ENCODE peak calls at places on chromosomes 16 and 17, in five cellular contexts. Z is GM06990, V is SK-N-SH, C is testis, G is Panc1. I is an unnamed sample.
A peak's percentile ranks its signal among the peaks of the same experiment; 100 is the strongest.

GRCh38 chr17:49434821-49435581 is 20.3 kb upstream of the PHB1 start:
- DNase-seq in Z (no peak), V (peak; percentile 92), C (peak; percentile 67), G (no peak), I (peak; percentile 47)

GRCh38 chr17:67514998-67515397 is 137.9 kb downstream of the PITPNC1 start:
- DNase-seq in Z (no peak), V (no peak), C (no peak), G (no peak), I (no peak)

GRCh38 chr17:19354123-19354522 is 8.4 kb downstream of the B9D1 start:
- DNase-seq in Z (no peak), V (no peak), C (no peak), G (peak; percentile 50), I (no peak)

GRCh38 chr17:2954898-2955445 is 108.4 kb downstream of the OR1D5 start:
- DNase-seq in Z (no peak), V (no peak), C (no peak), G (peak; percentile 90), I (no peak)

GRCh38 chr17:17416007-17416399 is 60.8 kb upstream of the MED9 start:
- DNase-seq in Z (no peak), V (peak; percentile 66), C (peak; percentile 43), G (no peak), I (no peak)

GRCh38 chr17:10262451-10262850 is 64.0 kb upstream of the GAS7 start:
- DNase-seq in Z (no peak), V (no peak), C (no peak), G (no peak), I (no peak)

GRCh38 chr16:4505356-4506153 is 29.4 kb downstream of the HMOX2 start:
- DNase-seq in Z (peak; percentile 76), V (no peak), C (no peak), G (no peak), I (no peak)

GRCh38 chr17:34980353-34980680 is at the start of gene LIG3:
- DNase-seq in Z (peak; percentile 95), V (peak; percentile 96), C (peak; percentile 94), G (peak; percentile 51), I (peak; percentile 96)

GRCh38 chr17:51352798-51353197 is 92.5 kb downstream of the UTP18 start:
- DNase-seq in Z (no peak), V (no peak), C (no peak), G (no peak), I (no peak)

GRCh38 chr17:81601525-81602120 is 35.3 kb downstream of the NPLOC4 start:
- DNase-seq in Z (no peak), V (peak; percentile 87), C (peak; percentile 44), G (peak; percentile 42), I (no peak)

GRCh38 chr17:6104956-6105355 is 34.8 kb downstream of the WSCD1 start:
- DNase-seq in Z (no peak), V (no peak), C (no peak), G (no peak), I (no peak)

GRCh38 chr17:8835106-8835505 is 32.4 kb downstream of the PIK3R6 start:
- DNase-seq in Z (no peak), V (no peak), C (no peak), G (no peak), I (no peak)

GRCh38 chr17:15171433-15172047 is 93.6 kb downstream of the PMP22 start:
- DNase-seq in Z (no peak), V (peak; percentile 72), C (peak; percentile 63), G (peak; percentile 22), I (peak; percentile 86)
- TF ChIP-seq CTCF in Z (peak; percentile 55), V (peak; percentile 77), C (peak; percentile 65), G (peak; percentile 82), I (peak; percentile 92)

GRCh38 chr16:30585400-30586191 is at the start of gene ZNF785:
- DNase-seq in Z (peak; percentile 87), V (peak; percentile 97), C (peak; percentile 99), G (peak; percentile 72), I (peak; percentile 92)
- TF ChIP-seq CTCF in Z (peak; percentile 13), V (no peak), C (no peak), G (no peak), I (peak; percentile 29)

DNA sequence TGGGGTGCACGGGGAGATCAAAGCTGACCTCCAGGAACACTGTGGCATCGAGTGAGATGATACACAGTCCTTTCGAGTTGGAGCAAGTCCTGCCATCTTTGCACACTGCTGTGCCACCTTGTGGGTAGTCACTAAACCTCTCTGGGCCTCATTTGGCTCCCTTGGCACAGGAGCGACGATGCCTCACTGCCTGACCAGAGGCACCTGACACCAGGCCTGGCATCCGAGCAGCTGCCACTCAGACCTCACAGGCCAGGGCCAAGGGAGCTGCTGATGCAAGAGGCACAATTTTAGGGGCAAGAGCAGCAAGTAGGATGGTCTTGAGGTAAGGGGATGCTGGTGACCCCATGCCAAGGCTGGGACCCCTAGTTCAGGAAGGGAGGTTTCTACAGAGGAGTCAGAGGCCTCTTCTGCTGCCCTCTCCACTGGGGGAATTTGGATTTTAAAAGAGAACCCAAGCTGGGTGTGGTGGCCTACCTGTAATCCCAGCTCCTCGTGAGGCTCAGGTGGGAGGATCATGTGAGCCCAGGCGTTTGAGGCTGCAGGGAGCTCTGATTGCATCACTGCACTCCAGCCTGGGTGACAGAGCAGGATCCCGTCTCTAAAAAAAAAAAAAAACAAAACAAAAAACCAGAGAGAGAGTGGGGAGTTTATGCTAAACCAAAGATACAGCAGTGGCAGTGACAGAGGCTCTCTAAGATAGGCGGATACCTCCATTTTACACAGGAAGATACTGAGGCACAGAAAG is 6.7 kb upstream of the ADGRG1 start:
- DNase-seq in Z (no peak), V (no peak), C (no peak), G (no peak), I (peak; percentile 6)
- TF ChIP-seq CTCF in Z (no peak), V (no peak), C (no peak), G (no peak), I (no peak)

GRCh38 chr16:9091867-9092281 is 430 bp downstream of the HAPSTR1 start:
- DNase-seq in Z (peak; percentile 75), V (no peak), C (peak; percentile 50), G (no peak), I (no peak)

GRCh38 chr16:9090960-9091866 is at the start of gene HAPSTR1:
- DNase-seq in Z (peak; percentile 98), V (peak; percentile 99), C (peak; percentile 100), G (peak; percentile 98), I (peak; percentile 99)

GRCh38 chr16:9092963-9093477 is 1.6 kb downstream of the HAPSTR1 start:
- DNase-seq in Z (peak; percentile 44), V (peak; percentile 20), C (peak; percentile 28), G (no peak), I (peak; percentile 61)

GRCh38 chr16:9094008-9094846 is 2.8 kb downstream of the HAPSTR1 start:
- DNase-seq in Z (no peak), V (no peak), C (no peak), G (no peak), I (no peak)

DNA sequence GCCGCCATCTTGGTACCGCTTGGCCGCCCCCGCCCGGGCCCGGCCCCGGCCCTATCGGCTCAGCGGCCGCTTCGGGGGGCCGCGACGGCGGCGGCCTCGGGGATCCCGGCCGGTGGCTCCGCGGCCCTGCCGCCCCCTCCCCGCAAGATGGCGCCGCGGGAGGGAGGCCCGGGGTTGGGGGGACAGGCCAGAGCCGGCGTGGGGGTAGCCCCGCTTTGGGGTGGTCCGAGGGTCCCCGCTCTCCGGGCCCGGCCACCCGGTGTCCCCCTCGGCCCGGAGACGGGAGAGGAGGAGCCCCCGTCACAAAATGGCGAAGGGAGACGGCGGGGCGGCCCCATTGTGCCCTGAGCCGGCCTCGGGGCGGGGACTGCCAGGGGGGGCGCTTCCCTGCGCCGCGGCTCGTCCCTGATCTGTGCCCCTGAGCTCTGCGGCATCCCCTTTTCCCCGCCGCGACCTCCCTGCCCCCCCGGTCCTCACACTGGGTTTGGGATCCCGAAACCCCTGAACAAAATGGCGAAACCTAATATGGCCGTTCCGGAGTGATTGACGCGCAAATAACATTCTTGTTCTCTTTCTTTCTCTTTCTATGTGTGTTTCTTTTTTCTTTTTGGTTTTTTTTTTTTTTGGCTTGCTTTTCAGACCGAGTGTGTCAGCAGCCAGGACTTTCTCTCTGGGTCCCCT is 978 bp downstream of the HAPSTR1 start:
- DNase-seq in Z (peak; percentile 62), V (peak; percentile 73), C (peak; percentile 31), G (no peak), I (peak; percentile 41)
- TF ChIP-seq CTCF in Z (no peak), V (peak; percentile 11), C (no peak), G (no peak), I (no peak)

GRCh38 chr17:41579484-41580243 is 7.0 kb downstream of the KRT14 start:
- DNase-seq in Z (peak; percentile 41), V (peak; percentile 90), C (peak; percentile 95), G (peak; percentile 59), I (peak; percentile 90)

GRCh38 chr17:41583137-41584127 is 3.3 kb downstream of the KRT14 start:
- DNase-seq in Z (no peak), V (no peak), C (no peak), G (no peak), I (no peak)

GRCh38 chr17:41580651-41581365 is 5.9 kb downstream of the KRT14 start:
- DNase-seq in Z (no peak), V (no peak), C (no peak), G (no peak), I (no peak)

GRCh38 chr17:41580244-41580575 is 6.5 kb downstream of the KRT14 start:
- DNase-seq in Z (no peak), V (no peak), C (no peak), G (no peak), I (no peak)

DNA sequence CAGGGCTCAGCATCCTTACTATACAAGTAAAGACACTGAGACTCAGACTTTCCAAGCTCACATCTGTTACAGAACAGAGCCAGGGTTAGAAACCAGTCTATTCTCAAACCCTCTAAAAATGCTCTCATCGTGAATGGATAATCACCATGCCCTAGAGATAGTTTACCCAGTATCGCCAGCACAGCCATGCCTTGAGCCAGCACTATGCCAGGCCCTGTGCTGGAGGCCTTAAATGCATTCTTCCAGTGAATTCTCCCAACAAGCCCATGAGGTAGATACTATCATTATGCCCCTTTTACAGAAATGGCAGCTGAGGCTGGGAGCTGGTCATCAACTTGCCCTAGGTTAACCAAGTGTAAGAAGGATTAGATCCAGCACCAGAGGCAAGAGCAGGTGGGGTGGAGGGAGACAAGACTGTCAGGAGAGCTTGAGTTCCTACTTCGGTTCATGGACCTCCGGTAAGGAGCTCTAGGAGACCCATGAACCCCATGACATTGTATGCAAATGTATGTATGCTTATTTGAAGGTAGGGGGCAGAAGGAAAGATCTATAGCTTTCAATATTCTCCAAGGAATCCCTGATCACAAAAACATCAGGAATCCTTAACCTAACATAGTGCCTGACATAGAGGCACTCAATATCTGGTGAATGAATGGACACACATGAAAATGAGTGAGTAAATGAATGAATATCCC is 5.2 kb downstream of the KRT14 start:
- DNase-seq in Z (no peak), V (no peak), C (no peak), G (no peak), I (no peak)
- TF ChIP-seq CTCF in Z (no peak), V (no peak), C (no peak), G (no peak), I (no peak)

I was measured in glutamatergic neuron.